ENCODE peak calls at places on chromosome 10, in seven cellular contexts. R, C, H, A, Z, E and Q are unnamed samples.

GRCh38 chr10:11885437-11886137 is 62.4 kb downstream of the PROSER2 start:
- DNase-seq in Z (no peak), H (no peak), E (no peak), R (no peak), A (no peak), C (no peak), Q (no peak)

GRCh38 chr10:25629333-25629732 is 304.7 kb upstream of the MYO3A start:
- DNase-seq in R (no peak), A (no peak), Z (no peak), E (no peak), C (no peak), H (no peak), Q (no peak)

GRCh38 chr10:5467634-5468255 is 31.6 kb downstream of the CALML5 start:
- DNase-seq in E (no peak), R (no peak), C (no peak), H (no peak), Z (no peak), A (no peak), Q (no peak)

GRCh38 chr10:32367793-32368453 is 21.0 kb upstream of the EPC1 start:
- DNase-seq in R (peak), E (peak), H (peak), A (peak), Z (peak), C (peak), Q (peak)

GRCh38 chr10:61613665-61614064 is 49.1 kb upstream of the CABCOCO1 start:
- DNase-seq in H (no peak), R (no peak), C (no peak), E (no peak), A (no peak), Z (no peak), Q (no peak)

GRCh38 chr10:36669615-36670325 is 455.6 kb upstream of the ANKRD30A start:
- DNase-seq in Z (no peak), A (peak), E (no peak), C (no peak), H (peak), R (no peak), Q (no peak)

GRCh38 chr10:124072541-124072940 is 20.9 kb downstream of the CHST15 start:
- DNase-seq in H (no peak), A (no peak), R (no peak), Z (no peak), E (no peak), C (no peak), Q (no peak)

GRCh38 chr10:87534173-87534858 is 29.6 kb downstream of the MINPP1 start:
- DNase-seq in A (no peak), R (no peak), H (no peak), C (no peak), Z (no peak), E (no peak), Q (no peak)

GRCh38 chr10:97538839-97539238 is 33.7 kb upstream of the ANKRD2 start:
- DNase-seq in R (no peak), H (no peak), C (no peak), Z (no peak), A (no peak), E (no peak), Q (no peak)

GRCh38 chr10:6143128-6143527 is 54.3 kb downstream of the RBM17 start:
- DNase-seq in Z (no peak), C (no peak), E (no peak), R (no peak), H (no peak), A (no peak), Q (peak)

GRCh38 chr10:76251773-76252617 is 820.6 kb downstream of the LRMDA start:
- DNase-seq in R (no peak), H (no peak), Z (peak), C (no peak), E (no peak), A (no peak), Q (no peak)

GRCh38 chr10:106935978-106936451 is 228.5 kb downstream of the SORCS1 start:
- DNase-seq in H (no peak), R (no peak), Z (no peak), C (no peak), A (no peak), E (no peak), Q (no peak)

GRCh38 chr10:83153714-83154113 is 985.6 kb upstream of the GHITM start:
- DNase-seq in R (no peak), Z (no peak), E (no peak), C (no peak), A (no peak), H (peak), Q (no peak)

GRCh38 chr10:86364551-86365345 is 1.8 kb downstream of the GRID1 start:
- DNase-seq in C (no peak), A (peak), Z (no peak), E (peak), R (peak), H (peak), Q (no peak)

GRCh38 chr10:625335-625699 is 64.2 kb downstream of the DIP2C start:
- DNase-seq in Z (no peak), R (no peak), C (no peak), E (no peak), A (peak), H (peak), Q (no peak)

GRCh38 chr10:43386981-43387677 is 15.7 kb downstream of the FXYD4 start:
- DNase-seq in A (no peak), Z (no peak), H (no peak), C (no peak), E (no peak), R (no peak), Q (no peak)

GRCh38 chr10:128064615-128065580 is 61.3 kb downstream of the MKI67 start:
- DNase-seq in H (no peak), Z (no peak), C (peak), R (no peak), A (no peak), E (peak), Q (peak)

GRCh38 chr10:3353235-3353634 is 180.7 kb upstream of the PITRM1 start:
- DNase-seq in A (no peak), C (no peak), R (no peak), H (no peak), E (no peak), Z (no peak), Q (no peak)

GRCh38 chr10:78685466-78686163 is 383.2 kb upstream of the ZMIZ1 start:
- DNase-seq in R (no peak), Z (no peak), H (no peak), A (no peak), E (no peak), C (no peak), Q (no peak)

GRCh38 chr10:75111906-75112703 is 649 bp downstream of the SAMD8 start:
- DNase-seq in R (peak), A (peak), C (peak), E (peak), H (peak), Z (peak), Q (peak)

GRCh38 chr10:5987747-5988146 is 10.4 kb upstream of the IL15RA start:
- DNase-seq in H (no peak), R (no peak), E (no peak), A (no peak), Z (no peak), C (no peak), Q (no peak)

GRCh38 chr10:132282667-132283603 is 24.8 kb downstream of the STK32C start:
- DNase-seq in H (peak), R (peak), E (no peak), A (no peak), C (no peak), Z (no peak), Q (no peak)

GRCh38 chr10:48316236-48316635 is 9.8 kb downstream of the MAPK8 start:
- DNase-seq in Z (no peak), C (no peak), E (no peak), H (no peak), R (no peak), A (no peak), Q (no peak)

GRCh38 chr10:33334839-33335549 is 527 bp upstream of the NRP1 start:
- DNase-seq in Z (peak), C (peak), R (peak), E (peak), H (peak), A (peak), Q (peak)

GRCh38 chr10:131048595-131048994 is 262.9 kb downstream of the TCERG1L start:
- DNase-seq in C (no peak), Z (no peak), H (peak), E (no peak), R (no peak), A (no peak), Q (no peak)

GRCh38 chr10:74150151-74151056 is at the start of gene AP3M1:
- DNase-seq in A (peak), E (peak), H (peak), Z (peak), C (peak), R (peak), Q (peak)

GRCh38 chr10:92142512-92142911 is 148.4 kb downstream of the CPEB3 start:
- DNase-seq in C (no peak), A (no peak), H (no peak), E (no peak), Z (no peak), R (no peak), Q (no peak)

GRCh38 chr10:9253121-9253520 is 1198.6 kb downstream of the GATA3 start:
- DNase-seq in E (no peak), C (no peak), A (no peak), R (no peak), Z (no peak), H (no peak), Q (no peak)

GRCh38 chr10:12806228-12807095 is 195.1 kb downstream of the CCDC3 start:
- DNase-seq in R (no peak), A (no peak), H (no peak), C (no peak), Z (no peak), E (no peak), Q (no peak)

GRCh38 chr10:113108180-113108835 is 158.3 kb downstream of the TCF7L2 start:
- DNase-seq in E (peak), H (peak), Z (peak), R (peak), C (peak), A (peak), Q (no peak)

GRCh38 chr10:14016011-14016536 is 314.6 kb downstream of the FRMD4A start:
- DNase-seq in C (no peak), E (no peak), H (no peak), R (no peak), A (no peak), Z (no peak), Q (peak)